ENCODE peak calls at places on chromosome 14, in six cellular contexts. I is mesenchymal stem cell; E is CD4-positive, CD25-positive, alpha-beta regulatory T cell; N is cardiac muscle cell; A is colonic mucosa; R is uterus. M is an unnamed sample.

GRCh38 chr14:45526715-45527549 is 273.9 kb upstream of the MIS18BP1 start:
- DNase-seq in E (no peak), I (peak; percentile 52), R (no peak), N (no peak), A (peak; percentile 29), M (peak; percentile 8)

GRCh38 chr14:25394791-25395391 is 344.9 kb upstream of the STXBP6 start:
- DNase-seq in I (no peak), N (no peak), R (no peak), E (no peak), A (no peak), M (no peak)

GRCh38 chr14:51498411-51499227 is 153.1 kb upstream of the FRMD6 start:
- DNase-seq in N (no peak), E (no peak), I (no peak), A (no peak), R (no peak), M (no peak)

GRCh38 chr14:92505826-92506225 is 7.8 kb upstream of the RIN3 start:
- DNase-seq in E (no peak), N (no peak), A (no peak), R (no peak), I (no peak), M (no peak)

GRCh38 chr14:66496911-66497310 is 10.7 kb downstream of the CCDC196 start:
- DNase-seq in R (no peak), E (no peak), N (no peak), A (no peak), I (no peak), M (no peak)

GRCh38 chr14:54676822-54677708 is 110.1 kb downstream of the SAMD4A start:
- DNase-seq in N (peak; percentile 95), R (peak; percentile 72), A (no peak), I (peak; percentile 96), E (no peak), M (peak; percentile 74)

GRCh38 chr14:97401714-97402113 is 604.5 kb downstream of the VRK1 start:
- DNase-seq in R (no peak), N (no peak), E (no peak), A (no peak), I (no peak), M (no peak)

GRCh38 chr14:76201162-76201561 is 49.4 kb downstream of the GPATCH2L start:
- DNase-seq in E (no peak), A (no peak), N (peak; percentile 26), R (no peak), I (peak; percentile 79), M (no peak)

GRCh38 chr14:106875503-106875902 is 1349.1 kb downstream of the TMEM121 start:
- DNase-seq in E (no peak), A (peak; percentile 53), N (no peak), R (no peak), I (no peak), M (no peak)

GRCh38 chr14:54177861-54178591 is 218.8 kb upstream of the CDKN3 start:
- DNase-seq in I (peak; percentile 72), R (no peak), E (no peak), N (no peak), A (no peak), M (no peak)

GRCh38 chr14:56487761-56488160 is 91.8 kb upstream of the TMEM260 start:
- DNase-seq in E (no peak), I (peak; percentile 65), N (peak; percentile 40), R (no peak), A (no peak), M (no peak)

GRCh38 chr14:68569970-68570409 is 222.9 kb downstream of the ZFP36L1 start:
- DNase-seq in E (no peak), A (no peak), R (no peak), N (no peak), I (no peak), M (no peak)

GRCh38 chr14:38111046-38111445 is 96.7 kb upstream of the SSTR1 start:
- DNase-seq in R (no peak), I (no peak), E (no peak), A (no peak), N (no peak), M (no peak)

GRCh38 chr14:103284574-103285467 is 49.2 kb upstream of the EIF5 start:
- DNase-seq in E (no peak), I (peak; percentile 48), A (no peak), N (peak; percentile 41), R (no peak), M (peak; percentile 31)

GRCh38 chr14:68510951-68511726 is 281.7 kb downstream of the ZFP36L1 start:
- DNase-seq in R (peak; percentile 67), A (no peak), I (no peak), E (no peak), N (no peak), M (no peak)

GRCh38 chr14:26794731-26795130 is 196.9 kb upstream of the NOVA1 start:
- DNase-seq in A (no peak), R (no peak), I (peak; percentile 27), N (peak; percentile 74), E (no peak), M (no peak)

GRCh38 chr14:44803239-44803905 is 158.4 kb downstream of the KLHL28 start:
- DNase-seq in N (peak; percentile 87), E (no peak), R (no peak), A (no peak), I (peak; percentile 73), M (no peak)

GRCh38 chr14:54169254-54169924 is 212.8 kb upstream of the BMP4 start:
- DNase-seq in A (no peak), R (no peak), I (peak; percentile 11), N (no peak), E (no peak), M (peak; percentile 56)

GRCh38 chr14:68685419-68686211 is 107.3 kb downstream of the ZFP36L1 start:
- DNase-seq in R (peak; percentile 45), I (peak; percentile 79), A (no peak), N (peak; percentile 61), E (peak; percentile 73), M (no peak)

GRCh38 chr14:75519826-75520692 is 2.2 kb upstream of the BATF start:
- DNase-seq in R (no peak), A (no peak), N (peak; percentile 18), I (peak; percentile 53), E (no peak), M (no peak)

GRCh38 chr14:93946506-93947170 is 19.5 kb downstream of the FAM181A start:
- DNase-seq in A (no peak), R (no peak), E (no peak), I (peak; percentile 76), N (peak; percentile 40), M (no peak)

GRCh38 chr14:37196604-37197420 is 925 bp upstream of the MIPOL1 start:
- DNase-seq in N (no peak), A (no peak), R (no peak), E (no peak), I (no peak), M (no peak)

GRCh38 chr14:44149597-44149996 is 357.5 kb downstream of the FSCB start:
- DNase-seq in N (peak; percentile 60), E (no peak), R (no peak), A (no peak), I (peak; percentile 41), M (peak; percentile 3)

GRCh38 chr14:77478796-77479195 is 19.8 kb downstream of the ISM2 start:
- DNase-seq in I (no peak), E (no peak), R (no peak), A (no peak), N (no peak), M (no peak)

GRCh38 chr14:39212034-39212433 is 21.7 kb upstream of the MIA2 start:
- DNase-seq in A (no peak), I (no peak), R (no peak), E (no peak), N (no peak), M (peak; percentile 9)

GRCh38 chr14:64806202-64806861 is 73.4 kb downstream of the SPTB start:
- DNase-seq in I (peak; percentile 83), R (no peak), A (no peak), E (no peak), N (peak; percentile 16), M (peak; percentile 85)

GRCh38 chr14:66396165-66396564 is 90.0 kb upstream of the CCDC196 start:
- DNase-seq in A (no peak), E (no peak), N (no peak), R (no peak), I (no peak), M (no peak)

GRCh38 chr14:28773176-28773575 is 6.6 kb downstream of the FOXG1 start:
- DNase-seq in I (no peak), E (no peak), A (no peak), N (no peak), R (no peak), M (no peak)
- H3K4me3 ChIP-seq in I (no peak overlapping the region), E (no peak overlapping the region), A (no peak overlapping the region), N (no peak overlapping the region), R (no peak overlapping the region), M (no peak overlapping the region)

GRCh38 chr14:105818712-105819005 is 292.3 kb downstream of the TMEM121 start:
- DNase-seq in N (no peak), E (no peak), I (no peak), R (no peak), A (no peak), M (no peak)

GRCh38 chr14:105817971-105818711 is 291.8 kb downstream of the TMEM121 start:
- DNase-seq in I (no peak), A (no peak), N (no peak), R (no peak), E (no peak), M (no peak)
- H3K9me3 ChIP-seq in I (peaks cover 20% of the 10 kb centered on the region), A (no peaks in the 10 kb centered on the region), N (no peaks in the 10 kb centered on the region), R (no peaks in the 10 kb centered on the region), E (no peaks in the 10 kb centered on the region), M (no peaks in the 10 kb centered on the region)

DNA sequence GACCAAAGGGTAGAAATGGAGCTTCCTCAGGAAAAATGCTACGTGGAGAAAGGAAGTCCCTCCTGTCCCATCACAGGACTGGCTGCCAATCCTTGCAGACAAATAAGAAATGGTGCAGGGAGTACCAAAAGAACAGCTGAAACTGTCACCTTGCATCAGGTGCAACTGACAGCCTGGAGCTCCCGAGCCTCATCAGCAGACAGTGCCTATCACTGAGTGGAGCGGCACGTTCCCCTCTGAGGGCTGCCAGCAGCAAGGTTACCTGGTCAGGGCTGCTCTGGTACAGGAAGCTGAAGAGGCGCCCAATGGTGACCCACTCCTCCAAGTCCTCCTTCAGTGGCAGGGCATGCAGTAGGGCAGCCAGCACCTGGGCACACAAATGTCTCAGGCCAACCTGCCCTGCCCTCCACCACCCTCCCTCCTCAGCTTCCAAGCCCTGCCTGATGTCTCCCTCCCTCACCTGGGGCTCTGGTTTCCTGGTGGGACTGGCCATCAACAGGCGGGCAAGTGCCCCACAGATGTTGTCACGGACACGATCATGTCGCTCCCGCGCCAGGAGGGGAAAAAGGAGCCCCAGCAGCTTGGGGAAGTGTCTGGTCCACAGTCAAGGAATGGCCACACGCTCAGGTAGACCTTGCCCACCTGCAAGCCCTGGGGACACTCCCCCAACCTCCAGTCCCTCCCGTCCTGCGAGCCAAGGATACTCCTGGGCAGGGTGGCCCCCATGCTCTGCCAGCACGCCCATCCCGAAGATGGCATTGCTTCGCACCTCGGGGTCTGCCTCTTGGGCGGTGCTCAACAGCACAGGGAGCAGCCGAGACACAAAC is 7.2 kb downstream of the IPO4 start:
- DNase-seq in R (no peak), N (no peak), E (no peak), A (no peak), I (no peak), M (no peak)
- H3K36me3 ChIP-seq in R (no peaks in the 10 kb centered on the region), N (peaks cover 21% of the 10 kb centered on the region), E (peaks cover 60% of the 10 kb centered on the region), A (no peaks in the 10 kb centered on the region), I (peaks cover 95% of the 10 kb centered on the region), M (peaks cover 28% of the 10 kb centered on the region)

DNA sequence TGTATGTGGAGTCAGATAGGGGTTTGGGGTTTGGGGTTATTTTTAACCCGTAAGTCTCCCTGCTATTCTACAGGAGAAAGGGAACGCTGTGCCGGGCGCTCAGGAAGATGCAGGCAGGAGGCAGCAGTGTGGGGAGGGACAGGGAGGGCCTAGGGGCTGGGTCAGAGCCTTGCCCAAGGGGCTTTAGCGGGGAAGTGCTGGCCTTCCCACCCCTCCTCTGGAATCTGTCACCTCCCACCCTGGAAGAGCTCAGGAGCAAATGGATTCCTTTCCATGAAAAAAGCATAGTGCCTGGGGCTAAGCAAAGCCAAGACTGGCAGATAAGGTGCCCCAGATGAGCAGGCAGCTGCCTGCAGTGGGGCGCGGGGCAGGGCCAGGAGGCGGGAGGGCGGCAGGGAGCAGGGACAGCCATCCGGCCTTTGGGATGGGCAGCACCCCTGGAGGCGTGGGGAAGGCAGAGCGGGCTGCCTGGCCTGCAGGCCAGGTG is 7.3 kb upstream of the INF2 start:
- DNase-seq in A (no peak), R (no peak), E (no peak), N (peak; percentile 55), I (no peak), M (peak; percentile 32)
- H3K4me3 ChIP-seq in A (no peak overlapping the region), R (no peak overlapping the region), E (no peak overlapping the region), N (no peak overlapping the region), I (peak overlapping the region; percentile 39), M (peak overlapping the region; percentile 40)

M was measured in MG63.